ENCODE peak calls at places on chromosomes 16 and 17, in seven cellular contexts. One of them, this sample, is unnamed.

GRCh38 chr17:28723159-28723835 is 2.7 kb downstream of the TLCD1 start:
- DNase-seq in HCT116: no peak
- DNase-seq in GM12878: no peak
- DNase-seq in H1: no peak
- DNase-seq in K562: no peak
- DNase-seq in HepG2: no peak
- DNase-seq in SK-N-SH: no peak
- DNase-seq in this sample: no peak

GRCh38 chr17:55533611-55534010 is 22.4 kb upstream of the SMIM36 start:
- DNase-seq in HCT116: no peak
- DNase-seq in GM12878: no peak
- DNase-seq in H1: no peak
- DNase-seq in K562: no peak
- DNase-seq in HepG2: no peak
- DNase-seq in SK-N-SH: no peak
- DNase-seq in this sample: no peak

GRCh38 chr16:83966153-83966696 is 1.8 kb upstream of the NECAB2 start:
- DNase-seq in HCT116: no peak
- DNase-seq in GM12878: no peak
- DNase-seq in H1: no peak
- DNase-seq in K562: no peak
- DNase-seq in HepG2: no peak
- DNase-seq in SK-N-SH: no peak
- DNase-seq in this sample: no peak

GRCh38 chr17:49252148-49252682 is 21.6 kb upstream of the PHOSPHO1 start:
- DNase-seq in HCT116: no peak
- DNase-seq in GM12878: no peak
- DNase-seq in H1: no peak
- DNase-seq in K562: peak
- DNase-seq in HepG2: peak
- DNase-seq in SK-N-SH: no peak
- DNase-seq in this sample: no peak

GRCh38 chr16:65122974-65123845 is 1.3 kb upstream of the CDH11 start:
- DNase-seq in HCT116: no peak
- DNase-seq in GM12878: no peak
- DNase-seq in H1: no peak
- DNase-seq in K562: no peak
- DNase-seq in HepG2: no peak
- DNase-seq in SK-N-SH: peak
- DNase-seq in this sample: no peak

GRCh38 chr17:57636985-57637667 is 108.0 kb downstream of the CCDC182 start:
- DNase-seq in HCT116: no peak
- DNase-seq in GM12878: no peak
- DNase-seq in H1: no peak
- DNase-seq in K562: no peak
- DNase-seq in HepG2: no peak
- DNase-seq in SK-N-SH: no peak
- DNase-seq in this sample: no peak

GRCh38 chr17:27157898-27158297 is 136.0 kb upstream of the WSB1 start:
- DNase-seq in HCT116: no peak
- DNase-seq in GM12878: no peak
- DNase-seq in H1: no peak
- DNase-seq in K562: no peak
- DNase-seq in HepG2: no peak
- DNase-seq in SK-N-SH: no peak
- DNase-seq in this sample: no peak

GRCh38 chr16:65950211-65950610 is 416.3 kb upstream of the CDH5 start:
- DNase-seq in HCT116: no peak
- DNase-seq in GM12878: no peak
- DNase-seq in H1: no peak
- DNase-seq in K562: no peak
- DNase-seq in HepG2: no peak
- DNase-seq in SK-N-SH: no peak
- DNase-seq in this sample: no peak

GRCh38 chr17:14301279-14301760 is 439 bp downstream of the HS3ST3B1 start:
- DNase-seq in HCT116: no peak
- DNase-seq in GM12878: no peak
- DNase-seq in H1: no peak
- DNase-seq in K562: peak
- DNase-seq in HepG2: no peak
- DNase-seq in SK-N-SH: peak
- DNase-seq in this sample: no peak

GRCh38 chr17:80695979-80696378 is 151.3 kb downstream of the RPTOR start:
- DNase-seq in HCT116: no peak
- DNase-seq in GM12878: no peak
- DNase-seq in H1: no peak
- DNase-seq in K562: no peak
- DNase-seq in HepG2: no peak
- DNase-seq in SK-N-SH: peak
- DNase-seq in this sample: no peak

GRCh38 chr17:82289822-82290541 is 16.5 kb upstream of the CSNK1D start:
- DNase-seq in HCT116: no peak
- DNase-seq in GM12878: no peak
- DNase-seq in H1: no peak
- DNase-seq in K562: peak
- DNase-seq in HepG2: peak
- DNase-seq in SK-N-SH: no peak
- DNase-seq in this sample: no peak

GRCh38 chr17:63139356-63139755 is 173.3 kb downstream of the TANC2 start:
- DNase-seq in HCT116: no peak
- DNase-seq in GM12878: no peak
- DNase-seq in H1: no peak
- DNase-seq in K562: no peak
- DNase-seq in HepG2: no peak
- DNase-seq in SK-N-SH: no peak
- DNase-seq in this sample: no peak

GRCh38 chr17:63138713-63139112 is 172.7 kb downstream of the TANC2 start:
- DNase-seq in HCT116: no peak
- DNase-seq in GM12878: no peak
- DNase-seq in H1: no peak
- DNase-seq in K562: no peak
- DNase-seq in HepG2: no peak
- DNase-seq in SK-N-SH: no peak
- DNase-seq in this sample: no peak

GRCh38 chr17:63137163-63137562 is 171.1 kb downstream of the TANC2 start:
- DNase-seq in HCT116: no peak
- DNase-seq in GM12878: no peak
- DNase-seq in H1: no peak
- DNase-seq in K562: no peak
- DNase-seq in HepG2: no peak
- DNase-seq in SK-N-SH: no peak
- DNase-seq in this sample: no peak

GRCh38 chr17:63142836-63143235 is 176.8 kb downstream of the TANC2 start:
- DNase-seq in HCT116: no peak
- DNase-seq in GM12878: no peak
- DNase-seq in H1: no peak
- DNase-seq in K562: no peak
- DNase-seq in HepG2: no peak
- DNase-seq in SK-N-SH: no peak
- DNase-seq in this sample: no peak

GRCh38 chr17:63140255-63140654 is 174.2 kb downstream of the TANC2 start:
- DNase-seq in HCT116: no peak
- DNase-seq in GM12878: peak
- DNase-seq in H1: no peak
- DNase-seq in K562: no peak
- DNase-seq in HepG2: no peak
- DNase-seq in SK-N-SH: no peak
- DNase-seq in this sample: no peak
- TF ChIP-seq JUND in HCT116: no peak
- TF ChIP-seq JUND in GM12878: no peak
- TF ChIP-seq JUND in H1: no peak
- TF ChIP-seq JUND in K562: no peak
- TF ChIP-seq JUND in HepG2: no peak
- TF ChIP-seq JUND in SK-N-SH: no peak
- TF ChIP-seq JUND in this sample: no peak

GRCh38 chr16:80158766-80159165 is 382.0 kb upstream of the DYNLRB2 start:
- DNase-seq in HCT116: no peak
- DNase-seq in GM12878: no peak
- DNase-seq in H1: no peak
- DNase-seq in K562: no peak
- DNase-seq in HepG2: no peak
- DNase-seq in SK-N-SH: no peak
- DNase-seq in this sample: no peak
- TF ChIP-seq JUND in HCT116: no peak
- TF ChIP-seq JUND in GM12878: no peak
- TF ChIP-seq JUND in H1: no peak
- TF ChIP-seq JUND in K562: no peak
- TF ChIP-seq JUND in HepG2: no peak
- TF ChIP-seq JUND in SK-N-SH: no peak
- TF ChIP-seq JUND in this sample: no peak

GRCh38 chr16:72169708-72170107 is 2.2 kb downstream of the PMFBP1 start:
- DNase-seq in HCT116: no peak
- DNase-seq in GM12878: no peak
- DNase-seq in H1: no peak
- DNase-seq in K562: no peak
- DNase-seq in HepG2: no peak
- DNase-seq in SK-N-SH: no peak
- DNase-seq in this sample: no peak
- TF ChIP-seq JUND in HCT116: no peak
- TF ChIP-seq JUND in GM12878: no peak
- TF ChIP-seq JUND in H1: no peak
- TF ChIP-seq JUND in K562: no peak
- TF ChIP-seq JUND in HepG2: no peak
- TF ChIP-seq JUND in SK-N-SH: no peak
- TF ChIP-seq JUND in this sample: no peak

GRCh38 chr17:52751051-52751450 is 592.5 kb upstream of the CA10 start:
- DNase-seq in HCT116: no peak
- DNase-seq in GM12878: no peak
- DNase-seq in H1: no peak
- DNase-seq in K562: no peak
- DNase-seq in HepG2: no peak
- DNase-seq in SK-N-SH: peak
- DNase-seq in this sample: no peak
- TF ChIP-seq JUND in HCT116: no peak
- TF ChIP-seq JUND in GM12878: no peak
- TF ChIP-seq JUND in H1: no peak
- TF ChIP-seq JUND in K562: no peak
- TF ChIP-seq JUND in HepG2: no peak
- TF ChIP-seq JUND in SK-N-SH: no peak
- TF ChIP-seq JUND in this sample: no peak

GRCh38 chr16:1809281-1809801 is 15.8 kb upstream of the IGFALS start:
- DNase-seq in HCT116: no peak
- DNase-seq in GM12878: no peak
- DNase-seq in H1: no peak
- DNase-seq in K562: peak
- DNase-seq in HepG2: no peak
- DNase-seq in SK-N-SH: no peak
- DNase-seq in this sample: no peak

GRCh38 chr16:1810536-1810935 is 16.1 kb downstream of the HAGH start:
- DNase-seq in HCT116: no peak
- DNase-seq in GM12878: no peak
- DNase-seq in H1: no peak
- DNase-seq in K562: no peak
- DNase-seq in HepG2: no peak
- DNase-seq in SK-N-SH: no peak
- DNase-seq in this sample: no peak

GRCh38 chr16:1807626-1808025 is 14.1 kb upstream of the IGFALS start:
- DNase-seq in HCT116: no peak
- DNase-seq in GM12878: no peak
- DNase-seq in H1: no peak
- DNase-seq in K562: no peak
- DNase-seq in HepG2: no peak
- DNase-seq in SK-N-SH: no peak
- DNase-seq in this sample: no peak

GRCh38 chr16:1810106-1810505 is 16.5 kb downstream of the HAGH start:
- DNase-seq in HCT116: no peak
- DNase-seq in GM12878: no peak
- DNase-seq in H1: no peak
- DNase-seq in K562: no peak
- DNase-seq in HepG2: no peak
- DNase-seq in SK-N-SH: no peak
- DNase-seq in this sample: no peak

GRCh38 chr16:1808691-1809090 is 15.2 kb upstream of the IGFALS start:
- DNase-seq in HCT116: no peak
- DNase-seq in GM12878: no peak
- DNase-seq in H1: no peak
- DNase-seq in K562: no peak
- DNase-seq in HepG2: no peak
- DNase-seq in SK-N-SH: no peak
- DNase-seq in this sample: no peak
- TF ChIP-seq JUND in HCT116: no peak
- TF ChIP-seq JUND in GM12878: no peak
- TF ChIP-seq JUND in H1: no peak
- TF ChIP-seq JUND in K562: no peak
- TF ChIP-seq JUND in HepG2: no peak
- TF ChIP-seq JUND in SK-N-SH: no peak
- TF ChIP-seq JUND in this sample: no peak

GRCh38 chr17:68103148-68103547 is 67.6 kb downstream of the KPNA2 start:
- DNase-seq in HCT116: no peak
- DNase-seq in GM12878: no peak
- DNase-seq in H1: no peak
- DNase-seq in K562: no peak
- DNase-seq in HepG2: no peak
- DNase-seq in SK-N-SH: peak
- DNase-seq in this sample: no peak

GRCh38 chr17:68100000-68100641 is 64.6 kb downstream of the KPNA2 start:
- DNase-seq in HCT116: no peak
- DNase-seq in GM12878: no peak
- DNase-seq in H1: no peak
- DNase-seq in K562: no peak
- DNase-seq in HepG2: peak
- DNase-seq in SK-N-SH: no peak
- DNase-seq in this sample: no peak

GRCh38 chr17:68101075-68101991 is 65.8 kb downstream of the KPNA2 start:
- DNase-seq in HCT116: peak
- DNase-seq in GM12878: no peak
- DNase-seq in H1: peak
- DNase-seq in K562: peak
- DNase-seq in HepG2: peak
- DNase-seq in SK-N-SH: peak
- DNase-seq in this sample: peak

GRCh38 chr17:68106085-68106484 is 70.5 kb downstream of the KPNA2 start:
- DNase-seq in HCT116: no peak
- DNase-seq in GM12878: no peak
- DNase-seq in H1: no peak
- DNase-seq in K562: no peak
- DNase-seq in HepG2: no peak
- DNase-seq in SK-N-SH: no peak
- DNase-seq in this sample: no peak

DNA sequence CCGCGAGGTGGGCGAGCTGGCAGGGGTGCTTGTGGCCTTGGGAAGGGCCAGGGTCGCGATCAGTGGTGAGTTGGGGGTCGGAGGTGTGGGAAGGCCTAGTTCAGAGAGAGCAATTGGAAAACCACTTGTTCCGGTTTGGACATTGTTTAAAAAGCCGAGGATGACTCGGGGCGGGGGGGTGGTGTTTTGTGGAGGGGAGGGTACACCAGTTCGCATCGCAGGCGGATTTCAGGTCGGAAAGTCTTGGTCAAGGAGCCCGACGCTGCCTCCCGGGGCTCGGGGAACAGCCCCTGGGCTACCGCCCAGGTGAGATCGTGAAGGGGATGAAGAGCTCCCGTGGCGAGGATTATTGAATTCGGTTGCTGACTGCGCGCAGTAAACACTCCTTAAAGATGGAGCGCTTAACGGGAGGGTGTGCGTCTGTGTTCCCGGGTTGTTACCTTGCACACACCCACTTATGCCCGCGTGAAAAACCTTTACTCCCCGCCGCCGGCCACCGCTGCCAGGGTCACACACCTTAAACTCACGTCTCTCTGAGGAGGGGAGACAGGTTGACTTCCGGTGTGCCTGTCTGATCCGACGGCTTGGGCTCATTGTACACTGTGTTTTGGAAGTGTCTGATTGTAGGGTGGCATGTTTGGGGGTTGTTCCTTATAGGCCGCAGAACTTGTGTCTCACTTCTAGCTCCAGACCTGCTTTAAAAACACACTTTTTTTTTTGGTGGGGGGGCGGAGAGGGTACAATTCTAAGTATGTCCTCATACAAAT is 66.6 kb downstream of the KPNA2 start:
- DNase-seq in HCT116: no peak
- DNase-seq in GM12878: no peak
- DNase-seq in H1: no peak
- DNase-seq in K562: no peak
- DNase-seq in HepG2: no peak
- DNase-seq in SK-N-SH: peak
- DNase-seq in this sample: peak
- TF ChIP-seq JUND in HCT116: no peak
- TF ChIP-seq JUND in GM12878: no peak
- TF ChIP-seq JUND in H1: no peak
- TF ChIP-seq JUND in K562: no peak
- TF ChIP-seq JUND in HepG2: no peak
- TF ChIP-seq JUND in SK-N-SH: no peak
- TF ChIP-seq JUND in this sample: no peak

This sample was measured in T47D.